ENCODE peak calls at places on chromosome 2, in eight cellular contexts. K, S, Q, C, T, M, Y and R are unnamed samples.

GRCh38 chr2:200703132-200703925 is 108.4 kb upstream of the BZW1 start:
- DNase-seq in M (peak; percentile 64), C (no peak), Q (peak; percentile 91), K (no peak), S (peak; percentile 54), Y (peak; percentile 28), T (no peak), R (no peak)

GRCh38 chr2:134574610-134575332 is 144.0 kb downstream of the TMEM163 start:
- DNase-seq in T (no peak), S (no peak), Q (no peak), M (no peak), Y (no peak), C (no peak), K (no peak), R (no peak)

GRCh38 chr2:113858764-113859163 is 31.1 kb upstream of the ACTR3 start:
- DNase-seq in K (no peak), S (peak; percentile 62), C (no peak), T (no peak), M (no peak), Y (no peak), Q (peak; percentile 84), R (no peak)

GRCh38 chr2:150522269-150522668 is 34.8 kb upstream of the RND3 start:
- DNase-seq in K (no peak), T (no peak), M (no peak), C (no peak), S (no peak), Q (no peak), Y (no peak), R (no peak)

GRCh38 chr2:3712424-3712823 is 9.0 kb downstream of the DCDC2C start:
- DNase-seq in K (no peak), C (no peak), M (no peak), T (no peak), Y (no peak), Q (no peak), S (no peak), R (no peak)

GRCh38 chr2:176985871-176986270 is 226.7 kb upstream of the HNRNPA3 start:
- DNase-seq in C (no peak), S (no peak), M (no peak), Q (no peak), T (no peak), Y (no peak), K (no peak), R (no peak)

GRCh38 chr2:158755310-158755709 is 39.8 kb upstream of the DAPL1 start:
- DNase-seq in K (no peak), S (no peak), Q (no peak), T (no peak), C (no peak), Y (no peak), M (peak; percentile 33), R (no peak)

GRCh38 chr2:168685619-168686453 is 116.6 kb upstream of the NOSTRIN start:
- DNase-seq in Q (peak; percentile 13), M (peak; percentile 42), K (no peak), T (no peak), Y (no peak), C (no peak), S (no peak), R (no peak)

GRCh38 chr2:237256845-237257244 is 157.1 kb downstream of the COL6A3 start:
- DNase-seq in C (peak; percentile 77), Y (no peak), M (no peak), S (no peak), K (no peak), Q (peak; percentile 79), T (no peak), R (no peak)

GRCh38 chr2:98300475-98300874 is 45.8 kb upstream of the CNGA3 start:
- DNase-seq in Q (no peak), T (no peak), K (no peak), Y (no peak), M (no peak), C (no peak), S (no peak), R (no peak)

GRCh38 chr2:10433264-10433947 is 14.7 kb downstream of the ODC1 start:
- DNase-seq in Y (no peak), T (no peak), Q (no peak), M (no peak), K (no peak), C (no peak), S (no peak), R (no peak)

GRCh38 chr2:118224144-118224887 is 136.0 kb downstream of the INSIG2 start:
- DNase-seq in T (no peak), K (peak; percentile 56), S (no peak), Q (peak; percentile 12), C (no peak), M (peak; percentile 62), Y (peak; percentile 37), R (no peak)

GRCh38 chr2:71455741-71456569 is 2.6 kb downstream of the DYSF start:
- DNase-seq in K (peak; percentile 74), M (peak; percentile 83), T (no peak), C (no peak), Q (no peak), Y (no peak), S (no peak), R (no peak)

GRCh38 chr2:202950592-202950991 is 38.5 kb downstream of the CARF start:
- DNase-seq in C (no peak), M (no peak), Q (peak; percentile 16), K (no peak), S (no peak), T (no peak), Y (no peak), R (no peak)

GRCh38 chr2:54523336-54523959 is 67.3 kb downstream of the SPTBN1 start:
- DNase-seq in M (no peak), Y (no peak), K (no peak), T (no peak), Q (peak; percentile 20), C (no peak), S (no peak), R (no peak)

GRCh38 chr2:55519908-55520885 is 679 bp downstream of the CFAP36 start:
- DNase-seq in S (peak; percentile 22), C (peak; percentile 28), T (no peak), M (peak; percentile 35), Y (no peak), K (no peak), Q (peak; percentile 8), R (no peak)

GRCh38 chr2:161136194-161136593 is 24.0 kb upstream of the TANK start:
- DNase-seq in C (no peak), K (no peak), Y (no peak), M (no peak), S (no peak), T (no peak), Q (no peak), R (no peak)

GRCh38 chr2:232611061-232611460 is 22.3 kb upstream of the EFHD1 start:
- DNase-seq in M (no peak), C (no peak), S (no peak), T (no peak), Y (no peak), K (no peak), Q (no peak), R (no peak)

GRCh38 chr2:129164220-129164619 is 815.2 kb upstream of the RAB6C start:
- DNase-seq in S (no peak), C (no peak), T (no peak), K (no peak), M (no peak), Q (no peak), Y (no peak), R (no peak)

DNA sequence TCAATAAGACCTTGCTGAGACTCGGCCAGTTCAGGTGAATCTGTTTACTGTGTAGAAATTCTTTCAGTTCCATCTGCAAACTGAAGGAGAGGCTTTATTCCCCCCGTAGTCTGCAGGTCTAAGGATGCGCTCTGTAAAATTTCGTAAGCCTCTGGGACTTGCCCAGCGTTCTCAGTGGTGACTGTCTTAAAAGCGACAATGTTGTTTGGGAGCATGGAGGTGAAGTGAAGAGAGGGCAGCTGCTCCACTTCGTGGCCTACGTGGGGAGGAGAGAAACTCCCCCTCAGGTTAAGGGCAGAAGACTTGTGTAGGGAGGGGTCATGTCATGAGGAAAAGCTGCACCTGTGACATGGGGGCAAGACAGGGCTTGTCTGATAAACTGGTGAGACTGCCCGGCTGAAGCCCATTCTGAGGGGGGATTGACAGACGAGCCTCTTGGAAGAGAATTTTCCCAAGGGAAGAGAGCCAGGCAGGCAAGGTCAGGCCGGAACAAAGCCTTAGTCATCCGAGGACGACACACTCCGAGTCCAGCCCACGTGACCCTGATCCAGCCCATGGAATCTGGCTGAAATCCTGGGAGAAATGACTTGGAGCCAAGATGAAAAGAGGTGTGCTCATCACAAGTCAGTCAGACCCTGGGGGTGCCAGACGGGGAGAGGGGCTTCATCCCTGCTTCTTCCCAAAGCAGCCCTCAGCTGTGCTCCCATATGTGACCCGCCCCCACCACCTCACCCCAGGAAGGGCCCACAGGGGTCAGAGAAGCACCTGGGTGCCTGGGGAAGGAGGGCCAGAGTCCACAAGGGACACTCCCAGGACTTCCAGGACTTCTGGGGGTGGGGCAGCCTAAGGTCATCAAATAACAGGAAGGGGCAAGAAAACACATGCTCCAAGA is 88.5 kb upstream of the SH3BP4 start:
- DNase-seq in Y (no peak), K (no peak), C (no peak), Q (peak; percentile 86), M (peak; percentile 58), S (peak; percentile 93), T (no peak), R (no peak)
- H3K27ac ChIP-seq in Y (no peak overlapping the region), K (no peak overlapping the region), C (no peak overlapping the region), Q (no peak overlapping the region), M (no peak overlapping the region), S (peak overlapping the region; percentile 59), T (no peak overlapping the region), R (no peak overlapping the region)

GRCh38 chr2:1992280-1992679 is 248.0 kb upstream of the PXDN start:
- DNase-seq in M (no peak), Y (no peak), S (no peak), T (no peak), C (no peak), Q (no peak), K (no peak), R (no peak)
- H3K4me1 ChIP-seq in M (no peaks in the 10 kb centered on the region), Y (peaks cover 4% of the 10 kb centered on the region), S (no peaks in the 10 kb centered on the region), T (peaks cover 10% of the 10 kb centered on the region), C (no peaks in the 10 kb centered on the region), Q (no peaks in the 10 kb centered on the region), K (no peaks in the 10 kb centered on the region), R (no peaks in the 10 kb centered on the region)

GRCh38 chr2:26613241-26614204 is 27.6 kb downstream of the CIB4 start:
- DNase-seq in C (no peak), Q (peak; percentile 75), S (peak; percentile 8), K (no peak), Y (no peak), M (peak; percentile 30), T (no peak), R (no peak)

GRCh38 chr2:26616032-26616863 is 24.9 kb downstream of the CIB4 start:
- DNase-seq in S (no peak), Y (no peak), T (no peak), Q (no peak), M (no peak), K (peak; percentile 22), C (no peak), R (no peak)

GRCh38 chr2:26614205-26615128 is 26.7 kb downstream of the CIB4 start:
- DNase-seq in T (peak; percentile 11), Y (no peak), S (peak; percentile 6), M (no peak), Q (no peak), C (no peak), K (no peak), R (no peak)

GRCh38 chr2:26616864-26617135 is 24.4 kb downstream of the CIB4 start:
- DNase-seq in S (no peak), K (peak; percentile 14), C (no peak), Q (no peak), Y (no peak), M (no peak), T (no peak), R (no peak)

GRCh38 chr2:26615336-26616031 is 25.7 kb downstream of the CIB4 start:
- DNase-seq in K (peak; percentile 76), Y (no peak), C (no peak), M (peak; percentile 60), Q (peak; percentile 33), T (no peak), S (no peak), R (no peak)
- H3K27me3 ChIP-seq in K (no peaks in the 10 kb centered on the region), Y (no peaks in the 10 kb centered on the region), C (peaks cover 7% of the 10 kb centered on the region), M (no peaks in the 10 kb centered on the region), Q (peaks cover 50% of the 10 kb centered on the region), T (peaks cover 11% of the 10 kb centered on the region), S (no peaks in the 10 kb centered on the region), R (no peaks in the 10 kb centered on the region)

GRCh38 chr2:124315221-124315880 is 290.3 kb downstream of the CNTNAP5 start:
- DNase-seq in S (no peak), C (no peak), T (no peak), Q (no peak), Y (no peak), K (no peak), M (no peak), R (no peak)
- H3K27ac ChIP-seq in S (no peak overlapping the region), C (no peak overlapping the region), T (no peak overlapping the region), Q (no peak overlapping the region), Y (no peak overlapping the region), K (no peak overlapping the region), M (no peak overlapping the region), R (no peak overlapping the region)